ENCODE peak calls at places on chromosomes 13 and 19, in six cellular contexts. E, N, I, K, X and W are unnamed samples.

GRCh38 chr13:42865703-42866102 is 84.3 kb downstream of the FAM216B start:
- DNase-seq in X (no peak), K (no peak), N (no peak), I (no peak), E (no peak), W (no peak)

GRCh38 chr19:57099199-57099661 is 20.6 kb upstream of the USP29 start:
- DNase-seq in N (peak), I (no peak), K (peak), E (peak), X (no peak), W (peak)

GRCh38 chr13:42729857-42730402 is 51.5 kb upstream of the FAM216B start:
- DNase-seq in N (no peak), K (no peak), X (no peak), I (no peak), E (no peak), W (no peak)

GRCh38 chr19:41612483-41612882 is 14.4 kb downstream of the CEACAM4 start:
- DNase-seq in X (no peak), E (no peak), I (no peak), N (no peak), K (no peak), W (no peak)

GRCh38 chr19:33090179-33090578 is 9.2 kb downstream of the GPATCH1 start:
- DNase-seq in N (no peak), I (no peak), K (no peak), E (no peak), X (no peak), W (no peak)

GRCh38 chr13:20156711-20157110 is 4.1 kb downstream of the GJA3 start:
- DNase-seq in N (no peak), E (no peak), I (no peak), K (no peak), X (no peak), W (no peak)

GRCh38 chr19:1032264-1032867 is 6.0 kb downstream of the CNN2 start:
- DNase-seq in X (no peak), N (no peak), K (no peak), E (no peak), I (no peak), W (no peak)

GRCh38 chr13:100269837-100270236 is 180.9 kb downstream of the PCCA start:
- DNase-seq in N (peak), X (no peak), I (no peak), E (no peak), K (peak), W (peak)

GRCh38 chr19:19026299-19026971 is 6.9 kb downstream of the SUGP2 start:
- DNase-seq in K (no peak), X (no peak), I (no peak), E (no peak), N (no peak), W (no peak)

GRCh38 chr19:1070931-1071791 is 4.2 kb downstream of the ARHGAP45 start:
- DNase-seq in N (no peak), K (peak), I (no peak), X (no peak), E (no peak), W (no peak)

GRCh38 chr13:97354808-97355207 is 79.2 kb upstream of the RAP2A start:
- DNase-seq in N (no peak), E (no peak), K (no peak), X (no peak), I (no peak), W (no peak)

GRCh38 chr13:98576215-98576945 is 527 bp downstream of the STK24 start:
- DNase-seq in I (no peak), X (peak), N (peak), K (peak), E (peak), W (peak)

GRCh38 chr19:4584670-4585460 is 25.4 kb upstream of the SEMA6B start:
- DNase-seq in E (no peak), I (no peak), N (no peak), K (no peak), X (no peak), W (no peak)

GRCh38 chr19:39145180-39145953 is 19.8 kb downstream of the PAK4 start:
- DNase-seq in N (no peak), X (no peak), K (no peak), I (no peak), E (no peak), W (no peak)

GRCh38 chr19:4199699-4200293 is 17.3 kb downstream of the ANKRD24 start:
- DNase-seq in K (no peak), N (no peak), E (no peak), X (no peak), I (no peak), W (no peak)

GRCh38 chr19:4717191-4717965 is 6.3 kb downstream of the DPP9 start:
- DNase-seq in X (no peak), N (peak), K (no peak), E (no peak), I (no peak), W (no peak)

GRCh38 chr13:31001647-31002046 is 69.2 kb downstream of the TEX26 start:
- DNase-seq in X (no peak), K (no peak), E (no peak), I (no peak), N (no peak), W (no peak)

GRCh38 chr13:53338760-53339159 is 310.1 kb downstream of the OLFM4 start:
- DNase-seq in E (no peak), I (no peak), K (no peak), N (no peak), X (no peak), W (no peak)

GRCh38 chr13:109785141-109785891 is 1.1 kb downstream of the IRS2 start:
- DNase-seq in E (no peak), K (peak), N (peak), I (no peak), X (peak), W (peak)

GRCh38 chr13:109964164-109964563 is 177.8 kb upstream of the IRS2 start:
- DNase-seq in X (no peak), K (no peak), E (no peak), I (no peak), N (no peak), W (no peak)

GRCh38 chr13:99215466-99215865 is 14.8 kb downstream of the UBAC2 start:
- DNase-seq in X (no peak), I (no peak), N (no peak), K (peak), E (no peak), W (no peak)

GRCh38 chr13:89920461-89920860 is 1427.0 kb upstream of the MIR17HG start:
- DNase-seq in N (no peak), X (no peak), I (no peak), E (no peak), K (no peak), W (no peak)

GRCh38 chr19:49939721-49940481 is 10.6 kb upstream of the NUP62 start:
- DNase-seq in I (no peak), X (no peak), N (peak), K (no peak), E (no peak), W (no peak)

GRCh38 chr19:31448221-31448657 is 99.0 kb upstream of the TSHZ3 start:
- DNase-seq in X (no peak), E (no peak), I (no peak), N (peak), K (peak), W (peak)

GRCh38 chr13:33787051-33787591 is 30.8 kb upstream of the RFC3 start:
- DNase-seq in I (no peak), X (no peak), E (no peak), K (no peak), N (no peak), W (no peak)

GRCh38 chr19:45527731-45528130 is 20.5 kb downstream of the VASP start:
- DNase-seq in I (no peak), X (no peak), N (no peak), K (no peak), E (no peak), W (no peak)

GRCh38 chr13:28574617-28575142 is 79.8 kb upstream of the FLT1 start:
- DNase-seq in X (no peak), I (no peak), K (no peak), E (no peak), N (no peak), W (no peak)